ENCODE peak calls at places on chromosomes 16 and 17, in seven cellular contexts. N is H9, L is mesendoderm, C is neuronal stem cell, J is trophoblast cell, W is IMR-90, O is H1. D is an unnamed sample.

GRCh38 chr16:52528393-52529080 is 18.4 kb downstream of the TOX3 start:
- DNase-seq in N (no peak), L (no peak), C (no peak), J (no peak), W (no peak), O (no peak), D (no peak)

GRCh38 chr16:30354423-30355143 is 525 bp downstream of the CD2BP2 start:
- DNase-seq in N (no peak), L (no peak), C (no peak), J (no peak), W (peak; percentile 16), O (no peak), D (peak; percentile 31)

GRCh38 chr17:36602030-36602737 is 801 bp downstream of the MRM1 start:
- DNase-seq in N (peak; percentile 61), L (peak; percentile 41), C (no peak), J (no peak), W (peak; percentile 9), O (peak; percentile 65), D (no peak)

GRCh38 chr17:3985800-3986199 is 21.6 kb upstream of the ATP2A3 start:
- DNase-seq in N (no peak), L (no peak), C (no peak), J (no peak), W (no peak), O (no peak), D (no peak)

GRCh38 chr16:31388535-31388934 is 4.6 kb upstream of the ITGAD start:
- DNase-seq in N (no peak), L (no peak), C (no peak), J (no peak), W (no peak), O (no peak), D (no peak)

GRCh38 chr16:75249441-75249840 is 2.0 kb downstream of the BCAR1 start:
- DNase-seq in N (no peak), L (no peak), C (no peak), J (no peak), W (no peak), O (no peak), D (no peak)

GRCh38 chr16:22684282-22685161 is 129.4 kb upstream of the HS3ST2 start:
- DNase-seq in N (no peak), L (no peak), C (no peak), J (no peak), W (peak; percentile 40), O (no peak), D (no peak)

GRCh38 chr16:57732011-57732410 is 3.6 kb upstream of the KATNB1 start:
- DNase-seq in N (no peak), L (no peak), C (no peak), J (no peak), W (peak; percentile 25), O (no peak), D (peak; percentile 24)

GRCh38 chr17:52995127-52995526 is 827.6 kb upstream of the KIF2B start:
- DNase-seq in N (no peak), L (peak; percentile 77), C (no peak), J (no peak), W (no peak), O (no peak), D (no peak)

GRCh38 chr17:79226037-79226436 is 151.4 kb downstream of the ENGASE start:
- DNase-seq in N (no peak), L (no peak), C (no peak), J (no peak), W (no peak), O (no peak), D (no peak)

GRCh38 chr16:1612320-1613111 is at the start of gene CRAMP1:
- DNase-seq in N (no peak), L (peak; percentile 33), C (peak; percentile 8), J (peak; percentile 38), W (no peak), O (no peak), D (peak; percentile 52)

GRCh38 chr16:28218109-28218508 is 6.3 kb upstream of the XPO6 start:
- DNase-seq in N (peak; percentile 69), L (peak; percentile 84), C (no peak), J (peak; percentile 54), W (peak; percentile 52), O (no peak), D (peak; percentile 56)

GRCh38 chr17:7225711-7226331 is 6.1 kb downstream of the ACADVL start:
- DNase-seq in N (no peak), L (no peak), C (no peak), J (no peak), W (no peak), O (no peak), D (no peak)

GRCh38 chr17:1486802-1487695 is 5.4 kb downstream of the MYO1C start:
- DNase-seq in N (peak; percentile 89), L (peak; percentile 91), C (peak; percentile 54), J (peak; percentile 94), W (no peak), O (peak; percentile 79), D (peak; percentile 81)

GRCh38 chr17:17386143-17386800 is 83.1 kb downstream of the NT5M start:
- DNase-seq in N (no peak), L (no peak), C (no peak), J (no peak), W (no peak), O (no peak), D (no peak)

GRCh38 chr17:56815711-56816110 is 18.0 kb downstream of the C17orf67 start:
- DNase-seq in N (no peak), L (no peak), C (no peak), J (no peak), W (peak; percentile 90), O (no peak), D (peak; percentile 76)

GRCh38 chr17:38418693-38419507 is 9.4 kb upstream of the ARHGAP23 start:
- DNase-seq in N (peak; percentile 71), L (no peak), C (no peak), J (no peak), W (no peak), O (peak; percentile 73), D (peak; percentile 21)

GRCh38 chr16:1923299-1924034 is 5.3 kb upstream of the HS3ST6 start:
- DNase-seq in N (peak; percentile 91), L (peak; percentile 87), C (no peak), J (peak; percentile 53), W (no peak), O (peak; percentile 86), D (peak; percentile 62)

GRCh38 chr17:80252871-80253270 is 7.8 kb upstream of the RNF213 start:
- DNase-seq in N (peak; percentile 84), L (peak; percentile 65), C (no peak), J (peak; percentile 70), W (no peak), O (peak; percentile 84), D (no peak)

GRCh38 chr16:19393226-19394074 is 24.2 kb upstream of the TMC5 start:
- DNase-seq in N (no peak), L (peak; percentile 76), C (peak; percentile 3), J (peak; percentile 77), W (peak; percentile 23), O (no peak), D (peak; percentile 68)

GRCh38 chr16:58507963-58508670 is 7.2 kb upstream of the SETD6 start:
- DNase-seq in N (no peak), L (no peak), C (no peak), J (no peak), W (no peak), O (no peak), D (no peak)

GRCh38 chr17:7405413-7405881 is 1.6 kb upstream of the TMEM256 start:
- DNase-seq in N (no peak), L (peak; percentile 62), C (no peak), J (no peak), W (no peak), O (peak; percentile 66), D (peak; percentile 34)

GRCh38 chr17:66255112-66255511 is 25.9 kb upstream of the APOH start:
- DNase-seq in N (no peak), L (peak; percentile 72), C (peak; percentile 37), J (peak; percentile 19), W (peak; percentile 83), O (no peak), D (peak; percentile 83)

GRCh38 chr16:73389075-73389474 is 341.1 kb upstream of the ZFHX3 start:
- DNase-seq in N (no peak), L (no peak), C (no peak), J (no peak), W (no peak), O (no peak), D (no peak)

DNA sequence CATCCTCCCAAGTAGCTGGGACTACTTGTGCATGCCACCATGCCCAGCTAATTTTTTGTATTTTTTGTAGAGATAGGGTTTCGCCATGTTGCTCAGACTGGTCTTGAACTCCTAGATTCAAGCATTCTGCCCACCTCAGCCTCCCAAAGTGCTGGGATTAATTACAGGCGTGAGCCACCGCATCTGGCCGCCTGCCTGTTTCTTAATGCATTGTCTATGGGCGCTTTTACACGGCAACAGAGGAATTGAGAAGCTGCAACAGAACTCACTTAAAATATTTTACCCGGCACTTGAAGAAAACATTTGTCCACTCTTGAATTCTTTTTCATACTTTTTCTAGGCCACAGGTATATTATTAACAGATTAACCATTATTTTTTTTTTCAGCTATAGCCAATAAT is 9.0 kb upstream of the CEP20 start:
- DNase-seq in N (no peak), L (no peak), C (no peak), J (no peak), W (no peak), O (no peak), D (no peak)
- H3K18ac ChIP-seq in N (no peak overlapping the region), L (no peak overlapping the region), C (no peak overlapping the region), J (no peak overlapping the region), W (no peak overlapping the region), O (no peak overlapping the region), D (no peak overlapping the region)

GRCh38 chr17:19943599-19943998 is 34.0 kb downstream of the AKAP10 start:
- DNase-seq in N (no peak), L (no peak), C (no peak), J (no peak), W (no peak), O (no peak), D (no peak)
- H3K18ac ChIP-seq in N (no peak overlapping the region), L (no peak overlapping the region), C (no peak overlapping the region), J (no peak overlapping the region), W (no peak overlapping the region), O (no peak overlapping the region), D (no peak overlapping the region)

DNA sequence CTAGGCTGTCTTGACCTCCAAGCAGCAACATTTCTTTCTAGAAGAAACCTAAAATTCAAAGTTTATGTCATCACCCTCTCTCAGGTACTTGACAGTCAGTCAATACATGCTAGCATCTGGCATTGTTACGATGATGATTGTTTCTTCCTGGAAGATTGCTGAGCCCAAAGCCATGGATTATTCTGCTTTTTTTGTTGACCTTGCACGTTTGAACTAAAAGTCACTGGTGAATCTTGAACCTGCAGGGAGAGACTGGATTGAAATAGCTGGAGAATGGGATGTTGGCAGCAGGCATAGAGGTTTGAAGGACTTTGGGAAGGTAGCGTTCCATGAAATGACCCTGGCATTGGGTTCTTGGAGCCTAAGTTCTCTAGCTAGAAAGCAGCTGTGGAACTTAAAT is 42.9 kb downstream of the SHISA9 start:
- DNase-seq in N (no peak), L (no peak), C (no peak), J (no peak), W (no peak), O (no peak), D (no peak)
- H3K18ac ChIP-seq in N (no peak overlapping the region), L (no peak overlapping the region), C (no peak overlapping the region), J (no peak overlapping the region), W (no peak overlapping the region), O (no peak overlapping the region), D (no peak overlapping the region)

GRCh38 chr16:70304892-70305448 is 6.0 kb downstream of the DDX19B start:
- DNase-seq in N (no peak), L (peak; percentile 84), C (no peak), J (no peak), W (no peak), O (no peak), D (no peak)

GRCh38 chr16:70301121-70301520 is 2.1 kb downstream of the DDX19B start:
- DNase-seq in N (no peak), L (no peak), C (no peak), J (no peak), W (no peak), O (no peak), D (no peak)

GRCh38 chr16:70302745-70303144 is 3.8 kb downstream of the DDX19B start:
- DNase-seq in N (no peak), L (no peak), C (no peak), J (no peak), W (no peak), O (no peak), D (no peak)

GRCh38 chr16:70306880-70307279 is 7.9 kb downstream of the DDX19B start:
- DNase-seq in N (no peak), L (no peak), C (no peak), J (no peak), W (no peak), O (no peak), D (no peak)
- H3K18ac ChIP-seq in N (no peak overlapping the region), L (no peak overlapping the region), C (no peak overlapping the region), J (no peak overlapping the region), W (no peak overlapping the region), O (no peak overlapping the region), D (no peak overlapping the region)